ENCODE peak calls at places on chromosomes 5 and 9, in five cellular contexts. S is mammary epithelial cell, F is GM23338, A is IMR-90, B is body of pancreas. D is an unnamed sample.

GRCh38 chr9:135216236-135216635 is 128.8 kb downstream of the OLFM1 start:
- DNase-seq in B (no peak), F (no peak), A (no peak), S (no peak), D (no peak)

GRCh38 chr5:162558120-162558519 is 490.5 kb downstream of the GABRG2 start:
- DNase-seq in F (no peak), A (no peak), B (no peak), S (no peak), D (no peak)

GRCh38 chr5:174444791-174445190 is 279.6 kb upstream of the MSX2 start:
- DNase-seq in S (no peak), B (no peak), A (no peak), F (no peak), D (no peak)

GRCh38 chr9:129888085-129888808 is 53.0 kb downstream of the USP20 start:
- DNase-seq in B (peak; percentile 61), F (no peak), A (no peak), S (no peak), D (peak; percentile 92)

GRCh38 chr5:136021016-136021405 is 7.8 kb upstream of the TGFBI start:
- DNase-seq in B (no peak), F (no peak), A (peak; percentile 78), S (peak; percentile 63), D (no peak)

GRCh38 chr9:123544007-123544827 is 188.2 kb downstream of the CRB2 start:
- DNase-seq in A (peak; percentile 54), F (peak; percentile 65), B (no peak), S (no peak), D (no peak)

GRCh38 chr5:65172486-65173129 is 309.1 kb downstream of the ADAMTS6 start:
- DNase-seq in S (peak; percentile 96), A (peak; percentile 87), F (no peak), B (no peak), D (no peak)

GRCh38 chr5:154092356-154092755 is 53.6 kb downstream of the MFAP3 start:
- DNase-seq in B (no peak), S (no peak), F (peak; percentile 68), A (peak; percentile 10), D (no peak)

GRCh38 chr9:121700831-121701419 is 49.5 kb downstream of the DAB2IP start:
- DNase-seq in S (no peak), A (no peak), B (no peak), F (no peak), D (no peak)

GRCh38 chr9:124968238-124968637 is 27.4 kb upstream of the GOLGA1 start:
- DNase-seq in A (no peak), B (no peak), S (no peak), F (no peak), D (no peak)

GRCh38 chr9:36485647-36486453 is 85.8 kb upstream of the RNF38 start:
- DNase-seq in A (peak; percentile 17), S (no peak), F (peak; percentile 63), B (peak; percentile 17), D (no peak)

GRCh38 chr5:37308796-37309195 is 59.6 kb upstream of the CPLANE1 start:
- DNase-seq in S (peak; percentile 6), A (peak; percentile 35), F (no peak), B (no peak), D (no peak)

GRCh38 chr9:131609116-131609830 is 64.0 kb downstream of the PRRT1B start:
- DNase-seq in B (peak; percentile 51), F (peak; percentile 38), A (peak; percentile 74), S (peak; percentile 67), D (no peak)

GRCh38 chr5:29498412-29498811 is 1695.1 kb upstream of the CDH6 start:
- DNase-seq in B (no peak), A (no peak), S (no peak), F (no peak), D (no peak)

GRCh38 chr5:43033845-43034590 is 6.1 kb downstream of the ANXA2R start:
- DNase-seq in B (no peak), S (no peak), A (peak; percentile 45), F (peak; percentile 60), D (no peak)

GRCh38 chr5:153901449-153901848 is 137.3 kb downstream of the FAM114A2 start:
- DNase-seq in S (peak; percentile 32), B (no peak), F (no peak), A (no peak), D (no peak)

GRCh38 chr5:135245521-135246499 is 153.2 kb downstream of the MACROH2A1 start:
- DNase-seq in A (peak; percentile 73), F (no peak), B (no peak), S (peak; percentile 76), D (no peak)

GRCh38 chr5:95720094-95720793 is 10.9 kb upstream of the RHOBTB3 start:
- DNase-seq in F (no peak), B (peak; percentile 74), A (peak; percentile 55), S (no peak), D (no peak)

GRCh38 chr5:13567819-13568218 is 376.7 kb downstream of the DNAH5 start:
- DNase-seq in S (peak; percentile 96), B (no peak), A (peak; percentile 72), F (no peak), D (no peak)

GRCh38 chr5:92916036-92916435 is 665.0 kb downstream of the NR2F1-AS1 start:
- DNase-seq in A (peak; percentile 44), S (peak; percentile 6), F (no peak), B (no peak), D (no peak)

GRCh38 chr9:121285835-121286687 is 18.1 kb downstream of the GSN start:
- DNase-seq in B (peak; percentile 74), A (peak; percentile 56), S (peak; percentile 83), F (peak; percentile 73), D (no peak)

GRCh38 chr5:181189363-181189961 is 15.5 kb downstream of the TRIM7 start:
- DNase-seq in B (no peak), F (peak; percentile 36), A (peak; percentile 30), S (peak; percentile 42), D (no peak)

GRCh38 chr5:34718516-34718915 is 62.4 kb downstream of the RAI14 start:
- DNase-seq in A (peak; percentile 41), B (no peak), F (peak; percentile 49), S (no peak), D (no peak)

GRCh38 chr5:83785176-83785668 is 64.6 kb upstream of the HAPLN1 start:
- DNase-seq in S (no peak), F (no peak), B (no peak), A (no peak), D (no peak)

GRCh38 chr5:136038635-136039034 is 9.8 kb downstream of the TGFBI start:
- DNase-seq in S (no peak), F (no peak), A (peak; percentile 75), B (no peak), D (no peak)

GRCh38 chr5:121021688-121022087 is 557.6 kb downstream of the PRR16 start:
- DNase-seq in F (no peak), B (no peak), A (no peak), S (no peak), D (no peak)

GRCh38 chr9:107176701-107177100 is 106.4 kb upstream of the RAD23B start:
- DNase-seq in S (no peak), A (peak; percentile 28), B (no peak), F (peak; percentile 6), D (no peak)

GRCh38 chr5:128271859-128272446 is 188.4 kb downstream of the SLC12A2 start:
- DNase-seq in S (peak; percentile 69), F (peak; percentile 31), A (peak; percentile 74), B (no peak), D (no peak)

DNA sequence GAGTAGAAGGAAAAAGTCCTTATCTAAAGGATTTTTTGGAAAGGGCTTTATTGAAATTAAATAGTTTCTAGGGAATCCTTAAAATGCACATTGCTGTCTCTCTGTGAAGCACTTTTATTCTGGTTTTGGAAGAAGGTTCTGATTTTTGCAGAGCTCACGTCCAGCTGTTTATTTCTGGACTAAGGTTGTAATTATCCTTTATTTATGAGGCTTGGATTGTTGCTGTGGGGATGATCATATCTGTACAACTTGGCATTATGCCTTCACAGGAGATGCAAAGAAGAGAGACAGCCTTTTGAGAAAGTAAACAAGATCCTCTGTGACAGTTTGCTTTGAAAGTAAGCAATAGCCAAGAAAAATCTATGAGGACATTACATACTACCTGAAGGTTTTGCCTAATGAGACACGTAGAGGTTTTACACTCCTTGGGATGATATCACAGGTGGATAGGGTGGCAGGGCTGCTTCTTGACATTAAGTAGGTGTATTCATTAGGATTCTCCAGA is 14.6 kb downstream of the SMARCA2 start:
- DNase-seq in A (no peak), B (no peak), F (no peak), S (no peak), D (no peak)
- H3K4me1 ChIP-seq in A (no peaks in the 10 kb centered on the region), B (peaks cover 24% of the 10 kb centered on the region), F (peaks cover 10% of the 10 kb centered on the region), S (no peaks in the 10 kb centered on the region), D (peaks cover 45% of the 10 kb centered on the region)

GRCh38 chr5:171310334-171310815 is 1.3 kb downstream of the TLX3 start:
- DNase-seq in A (no peak), B (no peak), S (no peak), F (peak; percentile 78), D (no peak)
- H3K27me3 ChIP-seq in A (peaks cover 98% of the 10 kb centered on the region), B (peaks cover 5% of the 10 kb centered on the region), S (peaks cover 83% of the 10 kb centered on the region), F (peaks cover 100% of the 10 kb centered on the region), D (peaks cover 100% of the 10 kb centered on the region)

GRCh38 chr5:74816875-74817274 is 49.3 kb downstream of the FAM169A start:
- DNase-seq in S (no peak), A (no peak), B (no peak), F (peak; percentile 65), D (no peak)
- H3K4me1 ChIP-seq in S (peaks cover under 1% of the 10 kb centered on the region), A (no peaks in the 10 kb centered on the region), B (no peaks in the 10 kb centered on the region), F (peaks cover 72% of the 10 kb centered on the region), D (no peaks in the 10 kb centered on the region)

DNA sequence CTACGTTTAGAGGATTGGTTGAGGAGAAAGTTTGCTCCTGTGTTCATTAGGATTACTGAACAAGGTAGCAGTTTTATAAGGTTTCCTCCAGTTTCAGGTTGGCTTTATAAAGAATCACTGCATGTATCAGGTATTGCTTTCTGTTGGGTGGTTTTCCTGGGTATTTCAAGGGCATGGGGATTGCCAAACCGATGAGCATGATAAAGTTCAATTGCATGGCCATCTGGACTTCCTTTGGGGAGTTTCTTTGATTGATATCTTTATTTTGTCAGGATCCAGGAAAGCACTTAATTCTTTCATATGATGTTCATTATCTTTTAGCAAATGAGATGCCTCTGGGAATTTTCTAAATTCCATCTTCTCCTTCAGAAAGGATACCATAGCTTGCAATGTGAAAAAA is 10.3 kb upstream of the GABBR2 start:
- DNase-seq in F (no peak), A (no peak), B (no peak), S (no peak), D (no peak)
- H3K27me3 ChIP-seq in F (no peaks in the 10 kb centered on the region), A (peaks cover 34% of the 10 kb centered on the region), B (no peaks in the 10 kb centered on the region), S (peaks cover 4% of the 10 kb centered on the region), D (no peaks in the 10 kb centered on the region)

GRCh38 chr5:1483064-1483463 is 37.8 kb upstream of the SLC6A3 start:
- DNase-seq in F (no peak), B (no peak), S (no peak), A (no peak), D (peak; percentile 61)
- H3K4me1 ChIP-seq in F (no peaks in the 10 kb centered on the region), B (no peaks in the 10 kb centered on the region), S (no peaks in the 10 kb centered on the region), A (no peaks in the 10 kb centered on the region), D (no peaks in the 10 kb centered on the region)